ENCODE peak calls at places on chromosomes 2 and 18, in five cellular contexts. W is DMS153; B is fibroblast of the aortic adventitia; R is activated T-cell treated with anti-CD3 and anti-CD28 coated beads, Interleukin-2, amount 50 U/mL, for 24 hours; I is NAMALWA. S is an unnamed sample.

GRCh38 chr18:23178661-23179081 is 43.4 kb downstream of the CABLES1 start:
- DNase-seq in W (peak; percentile 60), B (no peak), R (no peak), I (no peak), S (no peak)

GRCh38 chr2:9174771-9175441 is 31.7 kb upstream of the ASAP2 start:
- DNase-seq in W (peak; percentile 60), B (peak; percentile 59), R (no peak), I (peak; percentile 34), S (no peak)

GRCh38 chr2:45074713-45075112 is 65.5 kb upstream of the SIX2 start:
- DNase-seq in W (no peak), B (no peak), R (no peak), I (no peak), S (no peak)

GRCh38 chr2:128832946-128833560 is 514.4 kb upstream of the HS6ST1 start:
- DNase-seq in W (no peak), B (no peak), R (no peak), I (no peak), S (no peak)

GRCh38 chr18:10090668-10091067 is 176.9 kb downstream of the VAPA start:
- DNase-seq in W (no peak), B (no peak), R (no peak), I (no peak), S (no peak)

GRCh38 chr18:48535956-48536355 is 2.9 kb upstream of the CTIF start:
- DNase-seq in W (no peak), B (no peak), R (no peak), I (no peak), S (no peak)

GRCh38 chr2:6068441-6068935 is 376.3 kb downstream of the SOX11 start:
- DNase-seq in W (peak; percentile 63), B (no peak), R (no peak), I (no peak), S (no peak)

GRCh38 chr18:73869182-73869581 is 278.5 kb downstream of the FBXO15 start:
- DNase-seq in W (no peak), B (no peak), R (no peak), I (no peak), S (no peak)

GRCh38 chr18:37429768-37430167 is 135.8 kb downstream of the CELF4 start:
- DNase-seq in W (peak; percentile 28), B (no peak), R (no peak), I (no peak), S (no peak)

GRCh38 chr2:146579154-146579930 is 1265.5 kb upstream of the ACVR2A start:
- DNase-seq in W (no peak), B (peak; percentile 70), R (no peak), I (no peak), S (no peak)

GRCh38 chr2:15763822-15764682 is 172.4 kb downstream of the DDX1 start:
- DNase-seq in W (no peak), B (no peak), R (no peak), I (no peak), S (no peak)

GRCh38 chr2:158232476-158232875 is 130.8 kb downstream of the UPP2 start:
- DNase-seq in W (peak; percentile 58), B (no peak), R (no peak), I (no peak), S (no peak)

GRCh38 chr18:39871976-39872375 is 2083.1 kb upstream of the PIK3C3 start:
- DNase-seq in W (no peak), B (no peak), R (no peak), I (no peak), S (no peak)

GRCh38 chr2:24307961-24308360 is 52.4 kb downstream of the ITSN2 start:
- DNase-seq in W (no peak), B (no peak), R (no peak), I (no peak), S (no peak)

GRCh38 chr2:190655113-190655512 is 6.2 kb downstream of the NAB1 start:
- DNase-seq in W (no peak), B (no peak), R (no peak), I (no peak), S (no peak)

GRCh38 chr18:8745355-8746014 is 40.1 kb downstream of the MTCL1 start:
- DNase-seq in W (no peak), B (no peak), R (no peak), I (peak; percentile 43), S (no peak)

GRCh38 chr18:48902023-48902855 is 48.5 kb downstream of the SMAD7 start:
- DNase-seq in W (peak; percentile 79), B (peak; percentile 95), R (no peak), I (no peak), S (no peak)

GRCh38 chr2:125656190-125656589 is 999.8 kb upstream of the GYPC start:
- DNase-seq in W (no peak), B (no peak), R (no peak), I (peak; percentile 3), S (no peak)

GRCh38 chr2:1227289-1227900 is 185.9 kb upstream of the TPO start:
- DNase-seq in W (peak; percentile 72), B (no peak), R (no peak), I (no peak), S (no peak)

GRCh38 chr2:102190425-102191107 is 3.7 kb downstream of the IL1RL2 start:
- DNase-seq in W (no peak), B (no peak), R (no peak), I (no peak), S (no peak)

GRCh38 chr2:124874226-124874625 is 849.1 kb downstream of the CNTNAP5 start:
- DNase-seq in W (no peak), B (peak; percentile 31), R (no peak), I (no peak), S (no peak)

GRCh38 chr2:24083567-24084385 is 858 bp downstream of the TP53I3 start:
- DNase-seq in W (peak; percentile 63), B (peak; percentile 89), R (no peak), I (peak; percentile 94), S (peak; percentile 58)

GRCh38 chr2:32711219-32711618 is 83.4 kb downstream of the TTC27 start:
- DNase-seq in W (no peak), B (peak; percentile 95), R (no peak), I (no peak), S (no peak)

GRCh38 chr18:10085405-10085804 is 171.6 kb downstream of the VAPA start:
- DNase-seq in W (no peak), B (no peak), R (no peak), I (no peak), S (no peak)

GRCh38 chr18:73881396-73881795 is 266.2 kb downstream of the FBXO15 start:
- DNase-seq in W (no peak), B (peak; percentile 72), R (no peak), I (no peak), S (no peak)

GRCh38 chr18:24590946-24591345 is 130.5 kb downstream of the HRH4 start:
- DNase-seq in W (no peak), B (no peak), R (no peak), I (no peak), S (no peak)

GRCh38 chr18:78776706-78777105 is 202.9 kb upstream of the SALL3 start:
- DNase-seq in W (no peak), B (no peak), R (no peak), I (no peak), S (no peak)

GRCh38 chr2:190718652-190719526 is 70.0 kb downstream of the NAB1 start:
- DNase-seq in W (no peak), B (peak; percentile 75), R (peak; percentile 75), I (no peak), S (no peak)

GRCh38 chr2:108399479-108399878 is 21.7 kb downstream of the SULT1C4 start:
- DNase-seq in W (no peak), B (no peak), R (no peak), I (no peak), S (no peak)

GRCh38 chr2:24919100-24919976 is 699 bp downstream of the ADCY3 start:
- DNase-seq in W (peak; percentile 20), B (no peak), R (peak; percentile 71), I (peak; percentile 30), S (peak; percentile 26)

GRCh38 chr18:45046961-45047360 is 366.3 kb downstream of the SETBP1 start:
- DNase-seq in W (no peak), B (no peak), R (no peak), I (no peak), S (no peak)

GRCh38 chr2:24181849-24182248 is 7.0 kb downstream of the FAM228A start:
- DNase-seq in W (no peak), B (no peak), R (no peak), I (no peak), S (no peak)